ENCODE peak calls at places on chromosome 17, in ten cellular contexts. A is aorta; D is activated CD4-positive, alpha-beta memory T cell treated with anti-CD3 and anti-CD28 coated beads, Interleukin-2, amount 10 ng/mL, durations not matched to agents 7 days and 5 days; G is astrocyte of the spinal cord; I is activated T-helper 1 cell treated with Interleukin-2 at 50 U/mL for 16 hours; W is fibroblast of lung; V is stimulated activated CD8-positive, alpha-beta memory T cell treated with anti-CD3 and anti-CD28 coated beads, Interleukin-2, amount 100 ng/mL, for 48 hours; F is EL; Z is mesothelial cell of epicardium; B is left colon. M is an unnamed sample.

GRCh38 chr17:48100591-48101011 is 677 bp downstream of the CBX1 start:
- DNase-seq in V (no peak), W (peak), D (no peak), B (peak), Z (peak), F (peak), I (no peak), G (peak), A (peak), M (peak)

GRCh38 chr17:48492401-48493298 is 38.2 kb downstream of the HOXB1 start:
- DNase-seq in Z (peak), I (peak), V (peak), G (peak), B (peak), W (peak), A (peak), F (peak), D (peak), M (peak)

GRCh38 chr17:47785538-47786123 is 36.0 kb downstream of the OSBPL7 start:
- DNase-seq in I (no peak), V (no peak), G (peak), A (no peak), Z (peak), F (peak), B (no peak), D (peak), W (peak), M (no peak)

GRCh38 chr17:59620518-59621259 is 994 bp downstream of the CLTC start:
- DNase-seq in D (peak), V (peak), G (peak), W (peak), I (peak), B (peak), A (peak), Z (no peak), F (peak), M (peak)

GRCh38 chr17:28982191-28982793 is 23.5 kb downstream of the SEZ6 start:
- DNase-seq in I (peak), D (peak), A (no peak), F (peak), G (peak), W (peak), V (no peak), B (no peak), Z (no peak), M (no peak)

GRCh38 chr17:50890675-50891516 is 24.7 kb upstream of the TOB1 start:
- DNase-seq in F (no peak), W (no peak), V (no peak), B (no peak), I (no peak), G (no peak), Z (no peak), A (no peak), D (no peak), M (no peak)

GRCh38 chr17:49783051-49783715 is 5.3 kb upstream of the KAT7 start:
- DNase-seq in W (no peak), A (peak), Z (no peak), V (no peak), F (no peak), I (no peak), B (no peak), D (no peak), G (no peak), M (no peak)

GRCh38 chr17:7523033-7523432 is 25.8 kb upstream of the TNFSF12 start:
- DNase-seq in B (no peak), W (no peak), Z (no peak), V (peak), F (peak), G (peak), D (peak), I (peak), A (no peak), M (no peak)

GRCh38 chr17:27581016-27581415 is 50.0 kb upstream of the LGALS9 start:
- DNase-seq in D (no peak), F (no peak), G (no peak), V (no peak), I (no peak), Z (no peak), B (no peak), W (no peak), A (no peak), M (no peak)